ENCODE peak calls at places on chromosomes 4 and X, in four cellular contexts. I, R, Y and F are unnamed samples.

GRCh38 chrX:149630681-149631292 is 805 bp downstream of the TMEM185A start:
- DNase-seq in R (peak; percentile 47), I (no peak), Y (peak; percentile 61), F (no peak)

GRCh38 chr4:18684932-18685331 is 663.4 kb upstream of the LCORL start:
- DNase-seq in R (no peak), I (no peak), Y (peak; percentile 10), F (no peak)

GRCh38 chrX:37474478-37474877 is 97.0 kb upstream of the LANCL3 start:
- DNase-seq in I (no peak), R (no peak), Y (no peak), F (no peak)

GRCh38 chr4:184409502-184409901 is 64.8 kb downstream of the IRF2 start:
- DNase-seq in I (no peak), Y (no peak), R (no peak), F (no peak)

GRCh38 chr4:127732623-127733199 is 2.5 kb downstream of the SLC25A31 start:
- DNase-seq in Y (peak; percentile 41), R (peak; percentile 55), I (no peak), F (peak; percentile 60)

GRCh38 chr4:149047368-149047767 is 605.2 kb upstream of the NR3C2 start:
- DNase-seq in I (no peak), Y (no peak), R (no peak), F (no peak)

GRCh38 chrX:24494544-24495113 is 29.5 kb downstream of the PDK3 start:
- DNase-seq in Y (peak; percentile 82), I (no peak), R (peak; percentile 72), F (no peak)

GRCh38 chr4:113057891-113058290 is 8.4 kb downstream of the ANK2 start:
- DNase-seq in R (peak; percentile 64), Y (peak; percentile 32), I (no peak), F (no peak)

GRCh38 chrX:103211012-103211715 is 3.7 kb upstream of the BEX4 start:
- DNase-seq in R (peak; percentile 60), Y (peak; percentile 43), I (no peak), F (peak; percentile 65)

GRCh38 chrX:67787196-67787595 is 243.4 kb downstream of the AR start:
- DNase-seq in Y (no peak), I (no peak), R (peak; percentile 65), F (no peak)

GRCh38 chr4:17024430-17024829 is 126.0 kb upstream of the LDB2 start:
- DNase-seq in I (no peak), R (peak; percentile 36), Y (peak; percentile 47), F (no peak)

GRCh38 chr4:158238574-158238973 is 28.3 kb downstream of the TMEM144 start:
- DNase-seq in R (no peak), I (no peak), Y (no peak), F (no peak)

GRCh38 chr4:180542445-180543100 is 1700.6 kb upstream of the TENM3 start:
- DNase-seq in R (peak; percentile 56), Y (peak; percentile 60), I (no peak), F (no peak)

GRCh38 chr4:108762559-108763225 is at the start of gene ETNPPL:
- DNase-seq in R (no peak), Y (no peak), I (no peak), F (peak; percentile 62)

GRCh38 chrX:18290200-18290599 is 64.3 kb downstream of the SCML2 start:
- DNase-seq in I (no peak), R (peak; percentile 9), Y (no peak), F (peak; percentile 42)

GRCh38 chr4:126954537-126955291 is 678.0 kb upstream of the INTU start:
- DNase-seq in Y (no peak), I (no peak), R (no peak), F (peak; percentile 19)

GRCh38 chrX:16487620-16488380 is 162.2 kb upstream of the S100G start:
- DNase-seq in I (no peak), R (peak; percentile 44), Y (peak; percentile 63), F (no peak)

GRCh38 chr4:183329244-183329643 is 7.0 kb upstream of the CLDN24 start:
- DNase-seq in R (no peak), Y (no peak), I (no peak), F (no peak)

GRCh38 chr4:3767569-3768288 is 1.5 kb downstream of the ADRA2C start:
- DNase-seq in I (no peak), R (no peak), Y (peak; percentile 24), F (peak; percentile 86)

GRCh38 chrX:13669246-13669689 is 16.3 kb downstream of the TCEANC start:
- DNase-seq in Y (peak; percentile 96), R (peak; percentile 98), I (no peak), F (no peak)

GRCh38 chr4:122739174-122739573 is 6.7 kb downstream of the BBS12 start:
- DNase-seq in R (peak; percentile 90), I (no peak), Y (peak; percentile 97), F (no peak)

GRCh38 chr4:14749910-14750309 is 252.4 kb upstream of the CPEB2 start:
- DNase-seq in R (peak; percentile 39), Y (peak; percentile 12), I (no peak), F (peak; percentile 40)

GRCh38 chr4:122827258-122827887 is 742 bp downstream of the FGF2 start:
- DNase-seq in R (peak; percentile 54), I (no peak), Y (peak; percentile 41), F (peak; percentile 62)